ENCODE peak calls at places on chromosomes 4 and X, in seven cellular contexts. V is stomach, X is HCT116, F is heart right ventricle, G is ovary, Q is adrenal gland, N is Karpas-422. S is an unnamed sample.

GRCh38 chrX:65706041-65706828 is 38.8 kb downstream of the MSN start:
- DNase-seq in V (no peak), X (no peak), F (peak; percentile 59), G (no peak), Q (peak; percentile 46), N (no peak), S (peak; percentile 26)

GRCh38 chr4:877502-877901 is 51.6 kb upstream of the CPLX1 start:
- DNase-seq in V (no peak), X (no peak), F (no peak), G (no peak), Q (no peak), N (no peak), S (no peak)

GRCh38 chrX:43267652-43268051 is 388.4 kb upstream of the MAOA start:
- DNase-seq in V (no peak), X (no peak), F (no peak), G (no peak), Q (no peak), N (no peak), S (no peak)

GRCh38 chrX:41027388-41027787 is 57.9 kb upstream of the USP9X start:
- DNase-seq in V (no peak), X (no peak), F (no peak), G (no peak), Q (no peak), N (no peak), S (no peak)

GRCh38 chrX:96770315-96770714 is 85.7 kb downstream of the DIAPH2 start:
- DNase-seq in V (no peak), X (no peak), F (no peak), G (no peak), Q (no peak), N (peak; percentile 74), S (no peak)

GRCh38 chr4:158949094-158949493 is 153.8 kb upstream of the RAPGEF2 start:
- DNase-seq in V (no peak), X (no peak), F (no peak), G (no peak), Q (no peak), N (no peak), S (no peak)

GRCh38 chr4:40719008-40719623 is 30.6 kb upstream of the NSUN7 start:
- DNase-seq in V (no peak), X (peak; percentile 61), F (no peak), G (no peak), Q (peak; percentile 49), N (peak; percentile 61), S (no peak)

GRCh38 chr4:25782482-25782881 is 80.3 kb downstream of the SEL1L3 start:
- DNase-seq in V (no peak), X (no peak), F (no peak), G (no peak), Q (no peak), N (no peak), S (no peak)

GRCh38 chr4:6362243-6362885 is 92.7 kb downstream of the WFS1 start:
- DNase-seq in V (no peak), X (no peak), F (no peak), G (no peak), Q (no peak), N (no peak), S (no peak)

GRCh38 chr4:55545133-55545532 is 1.6 kb downstream of the CLOCK start:
- DNase-seq in V (no peak), X (peak; percentile 28), F (no peak), G (no peak), Q (no peak), N (no peak), S (no peak)

GRCh38 chr4:70739496-70740337 is 18.0 kb downstream of the RUFY3 start:
- DNase-seq in V (no peak), X (no peak), F (no peak), G (no peak), Q (no peak), N (no peak), S (no peak)

GRCh38 chr4:128288689-128289106 is 1.1 kb upstream of the PGRMC2 start:
- DNase-seq in V (peak; percentile 34), X (no peak), F (no peak), G (no peak), Q (peak; percentile 31), N (peak; percentile 70), S (no peak)

GRCh38 chr4:16125571-16126445 is 42.0 kb upstream of the PROM1 start:
- DNase-seq in V (no peak), X (no peak), F (no peak), G (no peak), Q (no peak), N (no peak), S (no peak)

GRCh38 chrX:13808293-13808692 is 8.6 kb downstream of the GPM6B start:
- DNase-seq in V (no peak), X (no peak), F (no peak), G (no peak), Q (no peak), N (no peak), S (no peak)

GRCh38 chr4:140256335-140256734 is 102.4 kb upstream of the MAML3 start:
- DNase-seq in V (no peak), X (no peak), F (no peak), G (no peak), Q (peak; percentile 79), N (no peak), S (no peak)

GRCh38 chr4:41218703-41219102 is 4.4 kb upstream of the APBB2 start:
- DNase-seq in V (no peak), X (no peak), F (no peak), G (no peak), Q (no peak), N (no peak), S (no peak)

DNA sequence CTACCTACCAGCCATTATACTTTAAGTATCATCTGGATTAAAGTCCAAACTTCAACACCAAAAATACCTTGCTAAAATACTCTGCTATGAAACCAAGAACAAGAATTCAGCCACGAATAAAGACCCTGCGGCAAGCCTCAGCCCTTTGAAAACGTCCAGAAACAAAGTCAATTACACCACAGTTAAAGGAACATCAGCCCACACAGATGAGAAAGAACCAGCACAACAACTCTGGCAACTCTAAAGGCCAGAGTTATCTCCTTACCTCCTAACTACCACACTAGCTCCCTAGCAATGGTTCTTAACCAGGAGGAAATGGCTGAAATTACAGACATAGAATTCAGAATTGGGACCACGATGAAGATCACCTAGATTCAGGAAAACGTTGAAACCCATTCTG is 23.4 kb downstream of the ABCB7 start:
- DNase-seq in V (no peak), X (no peak), F (no peak), G (no peak), Q (no peak), N (no peak), S (no peak)
- H3K9me3 ChIP-seq in V (no peaks in the 10 kb centered on the region), X (no peaks in the 10 kb centered on the region), F (peaks cover 11% of the 10 kb centered on the region), G (no peaks in the 10 kb centered on the region), Q (no peaks in the 10 kb centered on the region), N (peaks cover 33% of the 10 kb centered on the region), S (no peaks in the 10 kb centered on the region)

GRCh38 chr4:73538162-73538561 is 56.6 kb downstream of the AFM start:
- DNase-seq in V (no peak), X (no peak), F (no peak), G (no peak), Q (no peak), N (peak; percentile 28), S (no peak)

GRCh38 chr4:73544620-73545019 is 63.1 kb downstream of the AFM start:
- DNase-seq in V (no peak), X (no peak), F (no peak), G (no peak), Q (no peak), N (peak; percentile 6), S (no peak)

GRCh38 chr4:73533515-73534422 is 52.2 kb downstream of the AFM start:
- DNase-seq in V (no peak), X (no peak), F (no peak), G (no peak), Q (no peak), N (no peak), S (no peak)

GRCh38 chr4:73541251-73541650 is 59.7 kb downstream of the AFM start:
- DNase-seq in V (no peak), X (no peak), F (no peak), G (no peak), Q (no peak), N (no peak), S (no peak)

GRCh38 chr4:73539386-73539785 is 57.8 kb downstream of the AFM start:
- DNase-seq in V (no peak), X (no peak), F (no peak), G (no peak), Q (no peak), N (no peak), S (no peak)
- H3K4me3 ChIP-seq in V (no peak overlapping the region), X (no peak overlapping the region), F (no peak overlapping the region), G (no peak overlapping the region), Q (no peak overlapping the region), N (no peak overlapping the region), S (no peak overlapping the region)

GRCh38 chr4:106395582-106395981 is 27.0 kb upstream of the GIMD1 start:
- DNase-seq in V (no peak), X (no peak), F (no peak), G (no peak), Q (no peak), N (no peak), S (no peak)
- H3K9me3 ChIP-seq in V (peaks cover 44% of the 10 kb centered on the region), X (no peaks in the 10 kb centered on the region), F (peaks cover 62% of the 10 kb centered on the region), G (no peaks in the 10 kb centered on the region), Q (no peaks in the 10 kb centered on the region), N (peaks cover 12% of the 10 kb centered on the region), S (peaks cover 19% of the 10 kb centered on the region)

DNA sequence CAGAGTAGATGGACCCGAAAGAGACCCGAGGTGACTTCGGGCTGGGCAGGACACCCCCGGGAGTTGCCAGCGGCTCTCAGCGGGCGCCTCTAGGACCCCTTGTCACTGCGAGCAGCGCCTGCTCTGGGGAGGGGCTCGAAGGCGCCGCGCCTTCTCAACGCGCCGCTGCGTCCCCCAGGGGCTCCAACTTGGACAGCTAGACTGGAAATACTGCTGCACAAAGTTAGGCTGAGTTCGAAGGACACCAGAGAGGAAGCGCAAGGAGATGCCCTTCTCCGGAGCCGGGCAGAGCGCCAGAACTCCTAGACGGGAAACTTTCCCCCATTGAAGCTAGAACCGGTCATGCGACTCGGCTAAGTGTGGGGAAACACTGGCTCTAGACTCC is 493 bp upstream of the KCNIP4 start:
- DNase-seq in V (no peak), X (no peak), F (no peak), G (peak; percentile 14), Q (peak; percentile 13), N (no peak), S (no peak)
- H3K4me3 ChIP-seq in V (peak overlapping the region; percentile 15), X (no peak overlapping the region), F (peak overlapping the region; percentile 38), G (peak overlapping the region; percentile 42), Q (no peak overlapping the region), N (no peak overlapping the region), S (no peak overlapping the region)

GRCh38 chrX:153435845-153436244 is 10.0 kb downstream of the TREX2 start:
- DNase-seq in V (no peak), X (no peak), F (no peak), G (no peak), Q (no peak), N (no peak), S (no peak)
- H3K9me3 ChIP-seq in V (no peaks in the 10 kb centered on the region), X (no peaks in the 10 kb centered on the region), F (no peaks in the 10 kb centered on the region), G (no peaks in the 10 kb centered on the region), Q (no peaks in the 10 kb centered on the region), N (no peaks in the 10 kb centered on the region), S (peaks cover 12% of the 10 kb centered on the region)

GRCh38 chrX:129108936-129109335 is 414.4 kb downstream of the SMARCA1 start:
- DNase-seq in V (no peak), X (no peak), F (no peak), G (no peak), Q (no peak), N (no peak), S (no peak)
- H3K4me3 ChIP-seq in V (no peak overlapping the region), X (no peak overlapping the region), F (no peak overlapping the region), G (no peak overlapping the region), Q (no peak overlapping the region), N (no peak overlapping the region), S (no peak overlapping the region)